ENCODE peak calls at places on chromosomes 11 and 22, in eight cellular contexts. C, J, S, F, N, O, G and X are unnamed samples. For H3K36me3, the result is how much of the 10 kb centered on the place peaks cover.

GRCh38 chr11:119585038-119585666 is 143.8 kb downstream of the NECTIN1 start:
- DNase-seq in J (no peak), G (no peak), O (no peak), N (peak), C (peak), S (no peak), F (peak), X (no peak)

GRCh38 chr11:8288166-8288772 is 24.6 kb upstream of the LMO1 start:
- DNase-seq in O (peak), S (no peak), C (no peak), G (no peak), N (no peak), F (no peak), J (no peak), X (no peak)

GRCh38 chr22:23219787-23220484 is 39.6 kb downstream of the BCR start:
- DNase-seq in J (no peak), O (no peak), F (peak), G (peak), C (no peak), N (no peak), S (no peak), X (peak)

GRCh38 chr11:75033916-75034315 is 45.2 kb downstream of the NEU3 start:
- DNase-seq in C (no peak), F (no peak), J (no peak), O (no peak), S (no peak), N (no peak), G (no peak), X (no peak)

GRCh38 chr11:15106201-15106965 is 8.3 kb upstream of the INSC start:
- DNase-seq in J (no peak), N (no peak), O (no peak), C (no peak), S (no peak), F (peak), G (no peak), X (no peak)

GRCh38 chr22:25389541-25389919 is 170.1 kb downstream of the CRYBB2 start:
- DNase-seq in C (no peak), F (no peak), O (no peak), G (no peak), N (no peak), J (no peak), S (no peak), X (no peak)

GRCh38 chr11:102172127-102172848 is 62.0 kb downstream of the YAP1 start:
- DNase-seq in S (peak), C (no peak), F (peak), G (no peak), J (no peak), N (no peak), O (no peak), X (no peak)

GRCh38 chr11:129992161-129992944 is 10.3 kb downstream of the PRDM10 start:
- DNase-seq in S (no peak), O (no peak), J (no peak), G (no peak), N (no peak), C (no peak), F (peak), X (no peak)

GRCh38 chr11:63985812-63986155 is 454 bp upstream of the OTUB1 start:
- DNase-seq in G (peak), J (no peak), N (no peak), S (no peak), O (no peak), C (no peak), F (no peak), X (peak)

GRCh38 chr11:123202155-123202714 is 7.2 kb upstream of the CLMP start:
- DNase-seq in C (peak), O (peak), G (no peak), S (no peak), J (no peak), N (peak), F (no peak), X (no peak)

GRCh38 chr11:46504817-46505613 is 88.8 kb downstream of the AMBRA1 start:
- DNase-seq in F (peak), S (no peak), N (no peak), O (no peak), C (no peak), G (no peak), J (no peak), X (no peak)

DNA sequence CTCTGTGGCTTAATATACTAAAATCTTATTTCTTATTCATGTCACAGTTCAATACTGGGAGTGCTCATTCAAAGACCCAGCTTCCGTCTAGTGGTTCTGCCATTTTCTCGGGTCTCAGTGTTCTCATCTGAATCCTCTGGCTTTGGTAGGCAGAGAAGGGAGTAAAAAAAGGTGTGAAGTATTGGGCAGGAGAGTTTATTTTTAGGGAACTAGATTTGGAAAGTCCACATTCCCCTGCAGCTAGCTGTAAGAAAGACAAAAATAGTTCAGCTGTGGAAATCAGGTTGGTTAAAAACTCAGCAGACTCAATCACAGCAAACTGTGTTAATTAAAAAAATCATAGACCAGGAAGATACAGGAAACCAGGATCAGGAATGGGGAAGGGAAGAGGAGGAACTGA is 4.1 kb upstream of the LYVE1 start:
- DNase-seq in S (no peak), N (no peak), O (no peak), G (no peak), J (no peak), C (no peak), F (no peak), X (no peak)
- H3K36me3 ChIP-seq in S (under half), N (under half), O (under half), G (under half), J (under half), C (under half), F (under half), X (under half)

GRCh38 chr11:70487160-70487559 is 88.8 kb downstream of the CTTN start:
- DNase-seq in S (no peak), F (no peak), O (no peak), J (no peak), N (no peak), G (no peak), C (no peak), X (no peak)
- H3K4me3 ChIP-seq in S (no peak), F (no peak), O (no peak), J (no peak), N (no peak), G (no peak), C (no peak), X (no peak)

DNA sequence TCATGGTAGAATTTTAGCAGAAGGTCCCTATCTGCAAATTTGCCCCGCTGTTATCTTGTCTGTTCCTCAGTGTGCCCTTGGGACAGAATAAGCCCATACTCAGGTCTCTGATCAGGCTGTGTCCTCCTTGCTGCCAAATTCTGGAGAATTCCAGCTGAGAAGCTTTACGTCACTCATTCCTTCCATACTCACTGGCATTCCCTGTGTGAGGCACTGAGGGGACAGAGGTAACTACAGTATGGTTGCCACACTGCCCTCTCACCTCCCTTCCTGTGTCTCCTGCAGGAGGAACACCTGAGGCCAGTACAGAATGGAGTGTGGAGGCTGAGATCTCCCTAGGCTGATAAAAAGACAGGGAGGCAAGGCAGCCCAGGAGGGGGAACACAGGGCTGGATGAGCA is 31.5 kb downstream of the SHISA8 start:
- DNase-seq in C (no peak), G (no peak), N (no peak), F (no peak), J (no peak), O (no peak), S (no peak), X (no peak)
- H3K36me3 ChIP-seq in C (half or more), G (half or more), N (under half), F (half or more), J (half or more), O (half or more), S (half or more), X (half or more)

DNA sequence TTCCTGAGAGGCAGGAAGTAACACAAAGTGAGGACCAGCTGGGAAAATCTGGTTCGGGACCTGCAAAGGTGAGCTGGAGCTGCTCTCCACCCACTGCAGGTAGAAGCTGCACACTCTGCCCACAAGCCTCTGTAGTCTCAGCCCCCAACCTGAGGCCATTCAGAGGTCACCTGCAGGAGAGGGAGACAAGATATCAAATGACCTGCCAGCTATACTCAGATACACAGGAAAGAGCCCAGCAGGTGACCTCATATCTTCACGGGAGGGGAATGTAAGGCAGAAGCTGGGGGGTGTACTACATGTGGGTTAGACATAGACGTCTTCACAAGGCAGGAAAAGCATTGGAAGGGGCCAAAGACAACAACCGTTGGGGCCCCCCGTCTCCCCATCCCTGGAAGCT is 86.1 kb downstream of the APIP start:
- DNase-seq in C (no peak), S (no peak), O (no peak), G (no peak), J (no peak), F (no peak), N (no peak), X (no peak)
- H3K4me3 ChIP-seq in C (no peak), S (no peak), O (no peak), G (no peak), J (no peak), F (no peak), N (no peak), X (no peak)

GRCh38 chr11:12245091-12245490 is 132.3 kb upstream of the PARVA start:
- DNase-seq in J (no peak), S (peak), C (no peak), N (no peak), G (no peak), F (no peak), O (peak), X (no peak)

GRCh38 chr11:12244156-12244555 is 133.2 kb upstream of the PARVA start:
- DNase-seq in S (no peak), N (no peak), J (no peak), C (no peak), G (no peak), F (no peak), O (no peak), X (no peak)

GRCh38 chr11:12246989-12247388 is 130.4 kb upstream of the PARVA start:
- DNase-seq in F (no peak), G (no peak), O (no peak), J (no peak), S (no peak), N (no peak), C (no peak), X (no peak)

GRCh38 chr11:12246169-12246568 is 131.2 kb upstream of the PARVA start:
- DNase-seq in N (no peak), G (no peak), J (no peak), O (no peak), F (no peak), S (no peak), C (no peak), X (peak)

DNA sequence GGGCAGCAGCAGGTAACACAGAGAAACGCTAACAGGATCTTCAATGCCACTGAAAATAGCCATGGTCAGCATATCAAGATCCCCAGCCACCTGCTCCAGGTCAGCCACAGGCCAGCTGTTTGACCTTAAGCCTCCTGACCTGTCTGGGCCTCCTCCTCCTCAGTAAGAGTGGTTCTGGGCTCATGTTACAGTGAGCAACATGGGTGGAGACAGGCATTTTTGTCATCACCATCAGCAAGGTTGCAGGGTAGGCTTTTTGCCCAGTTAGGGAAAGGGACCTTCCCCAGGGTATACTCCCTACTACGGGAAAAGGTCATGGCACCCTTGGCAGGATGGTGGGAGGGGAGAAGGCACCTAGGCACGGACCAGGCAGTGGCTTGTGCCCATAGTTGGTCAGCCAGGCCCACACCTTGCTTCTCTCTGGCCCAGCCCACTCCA is 131.8 kb upstream of the PARVA start:
- DNase-seq in J (no peak), O (no peak), S (no peak), F (no peak), C (no peak), G (no peak), N (no peak), X (no peak)
- H3K36me3 ChIP-seq in J (under half), O (half or more), S (half or more), F (half or more), C (under half), G (under half), N (under half), X (under half)

GRCh38 chr11:19110290-19110689 is 6.7 kb upstream of the ZDHHC13 start:
- DNase-seq in F (no peak), O (no peak), G (no peak), N (no peak), C (no peak), S (no peak), J (no peak), X (no peak)
- H3K4me3 ChIP-seq in F (no peak), O (no peak), G (no peak), N (no peak), C (no peak), S (no peak), J (no peak), X (no peak)

DNA sequence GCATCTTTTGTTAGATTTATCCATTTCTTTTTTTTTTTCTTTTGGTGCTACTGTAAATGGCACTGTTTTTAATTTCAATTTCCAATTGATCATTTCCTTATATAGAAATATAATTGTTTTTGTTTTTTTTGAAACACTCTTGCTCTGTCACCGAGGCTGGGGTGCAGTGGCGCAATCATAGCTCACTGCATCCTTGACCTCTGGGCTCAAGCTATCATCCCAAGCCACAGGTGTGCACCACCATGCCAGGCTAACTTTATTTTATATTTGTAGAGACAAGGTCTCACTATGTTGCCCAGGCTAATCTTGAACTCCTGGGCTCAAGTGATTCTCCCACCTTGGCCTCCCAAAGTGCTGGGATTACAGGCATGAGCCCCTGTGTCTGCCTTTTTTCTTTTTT is 16.4 kb downstream of the FRMD8 start:
- DNase-seq in N (no peak), C (no peak), J (no peak), S (no peak), O (no peak), F (no peak), G (no peak), X (no peak)
- H3K36me3 ChIP-seq in N (under half), C (under half), J (half or more), S (half or more), O (half or more), F (under half), G (half or more), X (half or more)

DNA sequence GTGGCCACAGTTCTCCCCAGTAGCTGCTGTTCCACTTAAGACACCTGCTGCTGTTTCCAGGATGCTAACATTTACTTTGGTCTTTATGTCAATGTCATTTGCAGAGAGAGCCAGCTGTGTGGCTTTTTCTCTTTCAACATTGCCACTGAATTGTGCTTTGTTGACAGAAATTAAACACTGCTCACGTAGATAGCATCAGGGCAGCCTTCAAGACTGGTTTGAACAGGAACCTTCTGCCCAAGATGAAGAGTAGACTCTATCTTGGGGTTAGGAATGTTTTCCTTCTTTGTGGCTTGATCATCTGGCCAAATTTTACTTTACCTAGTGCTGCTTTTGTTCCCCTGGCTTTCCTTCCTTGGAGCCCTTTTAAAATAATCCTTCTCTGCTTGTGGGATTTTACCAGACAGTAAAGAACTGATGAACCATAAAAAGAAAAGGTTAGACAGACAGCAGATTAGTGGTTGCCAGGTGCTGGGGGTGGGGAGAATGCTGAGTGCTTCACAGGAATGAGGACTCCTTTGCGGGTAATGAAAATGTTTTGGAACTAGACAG is 22.6 kb upstream of the XBP1 start:
- DNase-seq in C (peak), F (no peak), J (no peak), G (no peak), O (no peak), N (no peak), S (no peak), X (no peak)
- H3K4me3 ChIP-seq in C (no peak), F (no peak), J (no peak), G (no peak), O (no peak), N (no peak), S (no peak), X (no peak)

DNA sequence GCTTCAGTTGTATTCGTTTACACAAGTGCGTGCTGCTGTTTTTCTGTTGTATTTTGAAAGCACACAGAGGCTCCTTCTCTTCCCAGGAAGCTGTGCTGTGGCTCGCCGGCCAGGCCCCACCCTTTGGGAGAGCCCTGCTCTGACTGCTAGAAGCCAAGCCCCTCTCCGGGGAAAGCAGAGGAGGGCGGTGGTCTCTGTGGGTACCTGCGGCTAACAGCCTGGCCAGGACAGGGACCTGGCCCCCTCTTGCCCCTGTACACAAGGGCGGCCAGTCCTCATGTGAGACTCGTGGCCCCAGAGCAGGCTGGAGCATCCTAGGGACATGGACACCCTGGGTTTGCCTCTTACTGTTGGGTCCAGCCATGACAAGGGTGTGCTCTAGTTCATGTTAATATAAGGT is 14.8 kb downstream of the MOB2 start:
- DNase-seq in J (no peak), N (no peak), G (peak), C (no peak), F (no peak), S (no peak), O (no peak), X (no peak)
- H3K36me3 ChIP-seq in J (half or more), N (under half), G (half or more), C (under half), F (under half), S (half or more), O (half or more), X (half or more)